ENCODE peak calls at places on chromosomes 2 and 18, in ten cellular contexts. One of them, this sample, is unnamed.

GRCh38 chr18:66621816-66622576 is 18.1 kb upstream of the CDH19 start:
- DNase-seq in NCI-H2081: no peak
- DNase-seq in fibroblast of gingiva: no peak
- DNase-seq in activated T-cell treated with anti-CD3 and anti-CD28 coated beads for 1 hour: no peak
- DNase-seq in activated CD4-positive, alpha-beta T cell treated with anti-CD3 and anti-CD28 coated beads for 24 hours: no peak
- DNase-seq in cardiac fibroblast: no peak
- DNase-seq in Calu3: no peak
- DNase-seq in NCI-H1930: no peak
- DNase-seq in neural crest cell: no peak
- DNase-seq in fibroblast of pulmonary artery: no peak
- DNase-seq in this sample: no peak

GRCh38 chr2:120936476-120937334 is 201.0 kb downstream of the GLI2 start:
- DNase-seq in fibroblast of gingiva: peak
- DNase-seq in fibroblast of pulmonary artery: no peak
- DNase-seq in NCI-H2081: no peak
- DNase-seq in activated T-cell treated with anti-CD3 and anti-CD28 coated beads for 1 hour: no peak
- DNase-seq in Calu3: no peak
- DNase-seq in NCI-H1930: no peak
- DNase-seq in neural crest cell: no peak
- DNase-seq in activated CD4-positive, alpha-beta T cell treated with anti-CD3 and anti-CD28 coated beads for 24 hours: no peak
- DNase-seq in cardiac fibroblast: no peak
- DNase-seq in this sample: no peak

GRCh38 chr2:169767243-169767888 is 31.3 kb upstream of the SSB start:
- DNase-seq in activated CD4-positive, alpha-beta T cell treated with anti-CD3 and anti-CD28 coated beads for 24 hours: peak
- DNase-seq in Calu3: peak
- DNase-seq in fibroblast of pulmonary artery: peak
- DNase-seq in activated T-cell treated with anti-CD3 and anti-CD28 coated beads for 1 hour: peak
- DNase-seq in NCI-H2081: peak
- DNase-seq in neural crest cell: peak
- DNase-seq in fibroblast of gingiva: peak
- DNase-seq in NCI-H1930: no peak
- DNase-seq in cardiac fibroblast: peak
- DNase-seq in this sample: peak

GRCh38 chr18:58298251-58299134 is 254.5 kb downstream of the NEDD4L start:
- DNase-seq in neural crest cell: no peak
- DNase-seq in Calu3: no peak
- DNase-seq in activated CD4-positive, alpha-beta T cell treated with anti-CD3 and anti-CD28 coated beads for 24 hours: no peak
- DNase-seq in NCI-H1930: no peak
- DNase-seq in fibroblast of pulmonary artery: no peak
- DNase-seq in fibroblast of gingiva: no peak
- DNase-seq in activated T-cell treated with anti-CD3 and anti-CD28 coated beads for 1 hour: no peak
- DNase-seq in NCI-H2081: no peak
- DNase-seq in cardiac fibroblast: no peak
- DNase-seq in this sample: no peak

GRCh38 chr2:9558948-9559381 is 3.3 kb upstream of the ADAM17 start:
- DNase-seq in Calu3: no peak
- DNase-seq in NCI-H2081: no peak
- DNase-seq in activated CD4-positive, alpha-beta T cell treated with anti-CD3 and anti-CD28 coated beads for 24 hours: no peak
- DNase-seq in cardiac fibroblast: peak
- DNase-seq in fibroblast of gingiva: peak
- DNase-seq in fibroblast of pulmonary artery: peak
- DNase-seq in NCI-H1930: no peak
- DNase-seq in activated T-cell treated with anti-CD3 and anti-CD28 coated beads for 1 hour: no peak
- DNase-seq in neural crest cell: no peak
- DNase-seq in this sample: peak

GRCh38 chr2:45483997-45484396 is 127.1 kb downstream of the SRBD1 start:
- DNase-seq in fibroblast of gingiva: peak
- DNase-seq in neural crest cell: no peak
- DNase-seq in activated CD4-positive, alpha-beta T cell treated with anti-CD3 and anti-CD28 coated beads for 24 hours: no peak
- DNase-seq in activated T-cell treated with anti-CD3 and anti-CD28 coated beads for 1 hour: no peak
- DNase-seq in NCI-H1930: no peak
- DNase-seq in cardiac fibroblast: peak
- DNase-seq in Calu3: peak
- DNase-seq in NCI-H2081: no peak
- DNase-seq in fibroblast of pulmonary artery: no peak
- DNase-seq in this sample: peak

GRCh38 chr18:75869197-75869596 is 441.7 kb upstream of the SMIM21 start:
- DNase-seq in Calu3: no peak
- DNase-seq in NCI-H1930: no peak
- DNase-seq in neural crest cell: no peak
- DNase-seq in cardiac fibroblast: no peak
- DNase-seq in activated T-cell treated with anti-CD3 and anti-CD28 coated beads for 1 hour: no peak
- DNase-seq in fibroblast of gingiva: no peak
- DNase-seq in fibroblast of pulmonary artery: no peak
- DNase-seq in NCI-H2081: no peak
- DNase-seq in activated CD4-positive, alpha-beta T cell treated with anti-CD3 and anti-CD28 coated beads for 24 hours: no peak
- DNase-seq in this sample: no peak

GRCh38 chr2:226154610-226155009 is 645.0 kb downstream of the IRS1 start:
- DNase-seq in fibroblast of pulmonary artery: no peak
- DNase-seq in cardiac fibroblast: no peak
- DNase-seq in Calu3: no peak
- DNase-seq in NCI-H2081: no peak
- DNase-seq in activated CD4-positive, alpha-beta T cell treated with anti-CD3 and anti-CD28 coated beads for 24 hours: no peak
- DNase-seq in neural crest cell: no peak
- DNase-seq in NCI-H1930: no peak
- DNase-seq in fibroblast of gingiva: no peak
- DNase-seq in activated T-cell treated with anti-CD3 and anti-CD28 coated beads for 1 hour: no peak
- DNase-seq in this sample: no peak

GRCh38 chr2:195057001-195057400 is 600.0 kb upstream of the SLC39A10 start:
- DNase-seq in neural crest cell: no peak
- DNase-seq in fibroblast of pulmonary artery: no peak
- DNase-seq in activated CD4-positive, alpha-beta T cell treated with anti-CD3 and anti-CD28 coated beads for 24 hours: no peak
- DNase-seq in cardiac fibroblast: no peak
- DNase-seq in activated T-cell treated with anti-CD3 and anti-CD28 coated beads for 1 hour: no peak
- DNase-seq in NCI-H1930: no peak
- DNase-seq in NCI-H2081: no peak
- DNase-seq in fibroblast of gingiva: no peak
- DNase-seq in Calu3: no peak
- DNase-seq in this sample: no peak

GRCh38 chr2:20509766-20510490 is 63.1 kb downstream of the RHOB start:
- DNase-seq in fibroblast of pulmonary artery: peak
- DNase-seq in activated T-cell treated with anti-CD3 and anti-CD28 coated beads for 1 hour: no peak
- DNase-seq in NCI-H2081: no peak
- DNase-seq in cardiac fibroblast: peak
- DNase-seq in fibroblast of gingiva: no peak
- DNase-seq in activated CD4-positive, alpha-beta T cell treated with anti-CD3 and anti-CD28 coated beads for 24 hours: no peak
- DNase-seq in Calu3: peak
- DNase-seq in NCI-H1930: no peak
- DNase-seq in neural crest cell: no peak
- DNase-seq in this sample: no peak

GRCh38 chr18:3171631-3172030 is 48.1 kb downstream of the MYOM1 start:
- DNase-seq in neural crest cell: no peak
- DNase-seq in Calu3: no peak
- DNase-seq in cardiac fibroblast: no peak
- DNase-seq in fibroblast of gingiva: no peak
- DNase-seq in NCI-H1930: no peak
- DNase-seq in NCI-H2081: no peak
- DNase-seq in fibroblast of pulmonary artery: peak
- DNase-seq in activated CD4-positive, alpha-beta T cell treated with anti-CD3 and anti-CD28 coated beads for 24 hours: no peak
- DNase-seq in activated T-cell treated with anti-CD3 and anti-CD28 coated beads for 1 hour: no peak
- DNase-seq in this sample: no peak

GRCh38 chr2:240259201-240259923 is 118.9 kb upstream of the OTOS start:
- DNase-seq in Calu3: no peak
- DNase-seq in NCI-H1930: no peak
- DNase-seq in activated CD4-positive, alpha-beta T cell treated with anti-CD3 and anti-CD28 coated beads for 24 hours: no peak
- DNase-seq in cardiac fibroblast: peak
- DNase-seq in NCI-H2081: no peak
- DNase-seq in activated T-cell treated with anti-CD3 and anti-CD28 coated beads for 1 hour: no peak
- DNase-seq in fibroblast of gingiva: no peak
- DNase-seq in neural crest cell: no peak
- DNase-seq in fibroblast of pulmonary artery: peak
- DNase-seq in this sample: no peak